ENCODE peak calls at places on chromosomes 3 and 15, in ten cellular contexts. L is caudate nucleus, F is natural killer cell, N is G401, R is pons, W is neural crest cell, I is esophagus squamous epithelium, G is NB4, E is GM20000, A is adrenal gland. D is an unnamed sample.

GRCh38 chr3:102233881-102234280 is 200.9 kb upstream of the ZPLD1 start:
- DNase-seq in I (no peak), L (no peak), G (peak; percentile 11), A (no peak), E (peak; percentile 40), F (no peak), N (no peak), W (no peak), R (no peak), D (no peak)

GRCh38 chr3:161423911-161424522 is 52.7 kb upstream of the SPTSSB start:
- DNase-seq in L (no peak), F (no peak), R (peak; percentile 80), A (no peak), I (no peak), E (peak; percentile 22), W (no peak), G (peak; percentile 43), N (peak; percentile 71), D (no peak)

GRCh38 chr3:13294442-13295351 is 125.4 kb downstream of the NUP210 start:
- DNase-seq in W (no peak), F (no peak), N (no peak), G (peak; percentile 68), R (no peak), E (no peak), L (no peak), A (no peak), I (no peak), D (no peak)

GRCh38 chr15:60757831-60758570 is 279.1 kb upstream of the ICE2 start:
- DNase-seq in A (peak; percentile 68), I (no peak), W (no peak), G (no peak), N (peak; percentile 54), L (no peak), E (no peak), F (no peak), R (no peak), D (no peak)

GRCh38 chr3:150069158-150069536 is 98.5 kb upstream of the PFN2 start:
- DNase-seq in N (no peak), L (no peak), I (no peak), E (no peak), G (no peak), R (no peak), W (no peak), F (no peak), A (no peak), D (no peak)

GRCh38 chr3:150733936-150734794 is 28.8 kb downstream of the SIAH2 start:
- DNase-seq in E (no peak), F (no peak), R (no peak), L (no peak), A (peak; percentile 68), W (no peak), G (no peak), N (no peak), I (no peak), D (no peak)

GRCh38 chr15:42203891-42204290 is 4.2 kb downstream of the VPS39 start:
- DNase-seq in N (no peak), I (no peak), R (no peak), G (peak; percentile 12), A (no peak), F (no peak), E (no peak), W (no peak), L (no peak), D (no peak)

GRCh38 chr15:60905587-60905986 is 323.5 kb downstream of the RORA start:
- DNase-seq in W (no peak), N (no peak), I (no peak), F (no peak), G (no peak), L (no peak), R (no peak), A (no peak), E (no peak), D (peak; percentile 7)

GRCh38 chr15:83365370-83365938 is 81.0 kb upstream of the BNC1 start:
- DNase-seq in N (peak; percentile 2), L (peak; percentile 29), I (no peak), G (peak; percentile 69), F (no peak), E (no peak), A (no peak), W (peak; percentile 30), R (peak; percentile 80), D (no peak)

GRCh38 chr3:195895078-195895899 is 13.1 kb downstream of the TNK2 start:
- DNase-seq in F (peak; percentile 52), N (no peak), W (peak; percentile 41), E (peak; percentile 90), G (peak; percentile 72), R (peak; percentile 5), L (peak; percentile 39), I (no peak), A (peak; percentile 48), D (peak; percentile 58)

GRCh38 chr3:195247086-195247862 is 23.7 kb downstream of the XXYLT1 start:
- DNase-seq in I (no peak), W (no peak), N (no peak), F (peak; percentile 10), R (no peak), G (no peak), A (peak; percentile 12), E (no peak), L (no peak), D (no peak)

GRCh38 chr3:192847918-192848317 is 69.7 kb downstream of the MB21D2 start:
- DNase-seq in W (no peak), E (no peak), F (no peak), L (no peak), A (no peak), N (no peak), R (no peak), I (no peak), G (no peak), D (no peak)